ENCODE peak calls at places on chromosomes 2 and 18, in ten cellular contexts. V is prostate gland; U is amygdala; Z is amniotic epithelial cell; Q is stromal cell of bone marrow; W is RCC 7860; E is activated T-helper 1 cell treated with anti-CD3 and anti-CD28 coated beads, Interleukin-2, amount 50 U/mL, for 16 hours; B is NCI-H774; N is activated CD8-positive, alpha-beta memory T cell treated with anti-CD3 and anti-CD28 coated beads for 48 hours; K is CD4-positive, alpha-beta memory T cell. G is an unnamed sample.

GRCh38 chr2:117818921-117819320 is 4.4 kb downstream of the DDX18 start:
- DNase-seq in W (no peak), B (no peak), U (no peak), E (no peak), N (no peak), Q (no peak), Z (no peak), V (no peak), K (no peak), G (no peak)

GRCh38 chr2:2083113-2083757 is 247.8 kb downstream of the MYT1L start:
- DNase-seq in B (peak), V (peak), N (no peak), Q (no peak), E (no peak), W (no peak), K (no peak), Z (no peak), U (no peak), G (no peak)

GRCh38 chr18:46917808-46918600 is 602 bp downstream of the KATNAL2 start:
- DNase-seq in B (no peak), E (no peak), U (no peak), K (no peak), W (no peak), Q (peak), V (peak), N (no peak), Z (peak), G (no peak)

GRCh38 chr18:5895300-5895885 is at the start of gene TMEM200C:
- DNase-seq in Z (no peak), K (no peak), U (no peak), N (no peak), V (no peak), Q (no peak), W (no peak), E (no peak), B (peak), G (no peak)

GRCh38 chr2:30351941-30352340 is 95.1 kb upstream of the LCLAT1 start:
- DNase-seq in U (no peak), Z (no peak), E (no peak), V (no peak), K (no peak), Q (no peak), W (no peak), N (no peak), B (no peak), G (no peak)

GRCh38 chr2:127560201-127560928 is 24.9 kb downstream of the MYO7B start:
- DNase-seq in W (no peak), N (no peak), K (no peak), Q (peak), E (no peak), Z (no peak), U (no peak), V (no peak), B (no peak), G (no peak)

GRCh38 chr2:7108792-7109557 is 191.8 kb downstream of the RNF144A start:
- DNase-seq in V (no peak), E (no peak), Z (no peak), Q (no peak), U (no peak), K (no peak), B (no peak), N (no peak), W (no peak), G (no peak)

GRCh38 chr2:46036929-46037328 is 260.3 kb upstream of the EPAS1 start:
- DNase-seq in N (no peak), E (no peak), W (peak), U (no peak), Z (peak), Q (peak), V (no peak), K (no peak), B (no peak), G (no peak)

GRCh38 chr2:239596298-239596697 is 195.5 kb upstream of the HDAC4 start:
- DNase-seq in K (no peak), V (no peak), E (no peak), W (no peak), Z (no peak), B (no peak), N (no peak), U (no peak), Q (no peak), G (no peak)

GRCh38 chr18:60894254-60894945 is 438.8 kb upstream of the CDH20 start:
- DNase-seq in V (no peak), K (no peak), Q (no peak), W (no peak), E (no peak), B (no peak), N (no peak), U (no peak), Z (peak), G (peak)

GRCh38 chr18:29041976-29042375 is 865.0 kb upstream of the CDH2 start:
- DNase-seq in E (no peak), W (peak), Z (no peak), V (no peak), K (no peak), Q (no peak), U (no peak), B (no peak), N (no peak), G (peak)

GRCh38 chr2:74502720-74503505 is 3.5 kb upstream of the LBX2 start:
- DNase-seq in Z (peak), K (peak), W (peak), B (no peak), V (no peak), E (no peak), U (no peak), N (no peak), Q (peak), G (peak)

GRCh38 chr18:23131693-23132319 is 3.5 kb upstream of the CABLES1 start:
- DNase-seq in E (no peak), B (peak), N (peak), U (no peak), K (peak), Q (peak), V (peak), Z (peak), W (peak), G (peak)

GRCh38 chr2:241851325-241852115 is 7.2 kb downstream of the PDCD1 start:
- DNase-seq in Q (no peak), K (no peak), N (no peak), V (no peak), E (no peak), Z (no peak), U (no peak), W (no peak), B (no peak), G (no peak)

GRCh38 chr2:86157009-86157556 is 38.2 kb downstream of the IMMT start:
- DNase-seq in K (no peak), B (no peak), E (no peak), N (no peak), Q (no peak), V (no peak), Z (peak), U (no peak), W (no peak), G (no peak)

GRCh38 chr2:121647396-121647795 is 1.9 kb downstream of the CLASP1 start:
- DNase-seq in U (no peak), Q (no peak), N (no peak), V (no peak), E (no peak), B (no peak), Z (no peak), K (no peak), W (no peak), G (no peak)

GRCh38 chr2:136136921-136137320 is 19.0 kb upstream of the CXCR4 start:
- DNase-seq in E (no peak), V (no peak), Z (no peak), U (no peak), Q (no peak), W (no peak), K (no peak), B (peak), N (no peak), G (no peak)

GRCh38 chr18:24227976-24228660 is 89.3 kb downstream of the CABYR start:
- DNase-seq in N (no peak), U (no peak), E (no peak), W (no peak), K (no peak), Q (no peak), V (no peak), B (no peak), Z (peak), G (no peak)

GRCh38 chr18:987325-988186 is 82.9 kb downstream of the ADCYAP1 start:
- DNase-seq in W (peak), K (no peak), Z (peak), U (no peak), N (no peak), V (no peak), Q (peak), B (no peak), E (no peak), G (peak)

GRCh38 chr18:36187826-36188721 is 777 bp downstream of the MOCOS start:
- DNase-seq in U (no peak), V (no peak), E (no peak), B (no peak), Z (peak), Q (no peak), K (no peak), W (peak), N (no peak), G (peak)

GRCh38 chr18:35136248-35136647 is 95.0 kb downstream of the MAPRE2 start:
- DNase-seq in V (no peak), Z (no peak), N (no peak), B (no peak), K (no peak), Q (no peak), E (no peak), W (no peak), U (no peak), G (no peak)

GRCh38 chr18:36711813-36712444 is 116.9 kb downstream of the TPGS2 start:
- DNase-seq in Z (peak), U (no peak), K (no peak), V (no peak), E (no peak), N (no peak), Q (peak), B (no peak), W (peak), G (peak)

GRCh38 chr2:25851740-25852503 is 26.4 kb downstream of the ASXL2 start:
- DNase-seq in V (no peak), K (peak), Q (peak), W (peak), Z (peak), B (peak), N (no peak), U (no peak), E (no peak), G (peak)

GRCh38 chr2:10267036-10267435 is 35.7 kb upstream of the HPCAL1 start:
- DNase-seq in Q (no peak), B (no peak), E (no peak), N (no peak), U (no peak), K (no peak), V (no peak), Z (no peak), W (no peak), G (no peak)

GRCh38 chr2:167898297-167898696 is 349.1 kb downstream of the STK39 start:
- DNase-seq in Q (no peak), K (no peak), U (no peak), N (no peak), E (no peak), B (no peak), Z (no peak), W (no peak), V (no peak), G (no peak)

GRCh38 chr18:48676346-48676745 is 137.5 kb downstream of the CTIF start:
- DNase-seq in Z (peak), V (no peak), N (no peak), Q (no peak), W (peak), B (no peak), K (no peak), E (no peak), U (no peak), G (peak)

GRCh38 chr2:9095690-9096089 is 92.2 kb upstream of the MBOAT2 start:
- DNase-seq in B (no peak), N (no peak), U (peak), K (no peak), V (no peak), Q (peak), E (no peak), W (no peak), Z (peak), G (no peak)

GRCh38 chr18:13447621-13448020 is 229.1 kb downstream of the LDLRAD4 start:
- DNase-seq in Z (peak), U (no peak), V (no peak), N (no peak), W (peak), E (no peak), B (peak), Q (peak), K (no peak), G (no peak)

G was measured in Caki2.